ENCODE peak calls at places on chromosomes 6 and 20, in four cellular contexts. K is activated CD8-positive, alpha-beta T cell treated with anti-CD3 and anti-CD28 coated beads for 36 hours; I is activated T-helper 9 cell treated with anti-CD3 and anti-CD28 coated beads, Interleukin-2, amount 50 U/mL, for 16 hours; J is lower leg skin. T is an unnamed sample.

GRCh38 chr6:140846518-140847277 is 1286.0 kb upstream of the GJE1 start:
- DNase-seq in K (no peak), I (no peak), J (no peak), T (no peak)

GRCh38 chr20:38951611-38952010 is 10.5 kb upstream of the DHX35 start:
- DNase-seq in K (no peak), I (no peak), J (no peak), T (no peak)

GRCh38 chr20:10427060-10427692 is 6.8 kb downstream of the MKKS start:
- DNase-seq in K (peak; percentile 66), I (peak; percentile 26), J (no peak), T (no peak)

GRCh38 chr20:44141873-44142272 is 45.1 kb downstream of the JPH2 start:
- DNase-seq in K (no peak), I (no peak), J (no peak), T (no peak)

GRCh38 chr20:50788045-50788867 is 6.6 kb upstream of the BCAS4 start:
- DNase-seq in K (no peak), I (no peak), J (no peak), T (no peak)

GRCh38 chr20:47338131-47338628 is 18.3 kb downstream of the ZMYND8 start:
- DNase-seq in K (no peak), I (no peak), J (no peak), T (no peak)

GRCh38 chr6:28446818-28447511 is 3.7 kb upstream of the ZSCAN23 start:
- DNase-seq in K (peak; percentile 42), I (no peak), J (no peak), T (no peak)

GRCh38 chr20:63794614-63795013 is 36.5 kb downstream of the ZBTB46 start:
- DNase-seq in K (no peak), I (no peak), J (no peak), T (no peak)

GRCh38 chr20:58450259-58450658 is 61.2 kb downstream of the VAPB start:
- DNase-seq in K (no peak), I (no peak), J (no peak), T (no peak)

GRCh38 chr20:2713285-2713684 is 20.7 kb downstream of the EBF4 start:
- DNase-seq in K (no peak), I (no peak), J (no peak), T (no peak)

GRCh38 chr6:46016063-46016608 is 476 bp upstream of the CLIC5 start:
- DNase-seq in K (no peak), I (no peak), J (no peak), T (no peak)

GRCh38 chr6:27426045-27426620 is 37.6 kb downstream of the ZNF391 start:
- DNase-seq in K (no peak), I (no peak), J (no peak), T (no peak)

GRCh38 chr6:45163952-45164766 is 164.0 kb upstream of the RUNX2 start:
- DNase-seq in K (peak; percentile 69), I (peak; percentile 9), J (no peak), T (no peak)

GRCh38 chr6:101392561-101393230 is 812 bp upstream of the GRIK2 start:
- DNase-seq in K (no peak), I (no peak), J (no peak), T (no peak)

GRCh38 chr6:80363501-80363900 is 257.0 kb downstream of the BCKDHB start:
- DNase-seq in K (no peak), I (no peak), J (no peak), T (no peak)

GRCh38 chr6:141264101-141264500 is 868.6 kb upstream of the GJE1 start:
- DNase-seq in K (no peak), I (no peak), J (no peak), T (no peak)

GRCh38 chr20:37480915-37481314 is 40.1 kb upstream of the NNAT start:
- DNase-seq in K (no peak), I (no peak), J (no peak), T (no peak)

GRCh38 chr20:51586005-51586440 is 43.5 kb upstream of the NFATC2 start:
- DNase-seq in K (no peak), I (no peak), J (no peak), T (no peak)

GRCh38 chr6:137690029-137690428 is 177.0 kb upstream of the TNFAIP3 start:
- DNase-seq in K (no peak), I (no peak), J (no peak), T (no peak)

GRCh38 chr6:157604816-157605215 is 218.2 kb upstream of the SNX9 start:
- DNase-seq in K (no peak), I (no peak), J (no peak), T (no peak)

GRCh38 chr20:44271915-44272663 is 25.0 kb downstream of the GDAP1L1 start:
- DNase-seq in K (peak; percentile 7), I (no peak), J (no peak), T (no peak)

GRCh38 chr20:10469599-10469998 is 34.5 kb downstream of the SLX4IP start:
- DNase-seq in K (peak; percentile 39), I (no peak), J (peak; percentile 68), T (peak; percentile 99)

GRCh38 chr6:4880373-4880762 is 104.2 kb downstream of the CDYL start:
- DNase-seq in K (no peak), I (no peak), J (no peak), T (peak; percentile 59)

GRCh38 chr6:158142789-158143188 is 25.3 kb downstream of the SERAC1 start:
- DNase-seq in K (no peak), I (no peak), J (peak; percentile 32), T (peak; percentile 82)

GRCh38 chr20:32292548-32292947 is 15.1 kb downstream of the KIF3B start:
- DNase-seq in K (no peak), I (no peak), J (no peak), T (no peak)

GRCh38 chr6:53042112-53042511 is 23.1 kb upstream of the FBXO9 start:
- DNase-seq in K (no peak), I (no peak), J (no peak), T (no peak)

GRCh38 chr6:111258615-111259088 is 171.3 kb downstream of the SLC16A10 start:
- DNase-seq in K (no peak), I (no peak), J (no peak), T (no peak)

GRCh38 chr6:11179088-11179977 is 53.1 kb downstream of the NEDD9 start:
- DNase-seq in K (no peak), I (no peak), J (no peak), T (no peak)

GRCh38 chr6:109104512-109104911 is 9.2 kb downstream of the CEP57L1 start:
- DNase-seq in K (no peak), I (no peak), J (no peak), T (no peak)

GRCh38 chr6:170360476-170360875 is 53.9 kb downstream of the FAM120B start:
- DNase-seq in K (no peak), I (no peak), J (no peak), T (no peak)

GRCh38 chr20:64244870-64245603 is 10.5 kb upstream of the PCMTD2 start:
- DNase-seq in K (peak; percentile 19), I (no peak), J (no peak), T (no peak)

GRCh38 chr20:24914388-24915241 is 34.5 kb upstream of the CST7 start:
- DNase-seq in K (no peak), I (no peak), J (peak; percentile 9), T (no peak)

GRCh38 chr6:20092071-20092566 is 120.2 kb downstream of the MBOAT1 start:
- DNase-seq in K (no peak), I (no peak), J (no peak), T (peak; percentile 41)

GRCh38 chr20:2026514-2026913 is 32.7 kb upstream of the PDYN start:
- DNase-seq in K (no peak), I (no peak), J (no peak), T (no peak)

GRCh38 chr20:36478137-36478905 is 63.0 kb upstream of the MYL9 start:
- DNase-seq in K (no peak), I (no peak), J (no peak), T (no peak)

T was measured in LNCaP clone FGC.